ENCODE peak calls at places on chromosomes 3 and 15, in four cellular contexts. One of them, this sample, is unnamed.

GRCh38 chr3:150402217-150402616 is 5.9 kb upstream of the TSC22D2 start:
- DNase-seq in body of pancreas: no peak
- DNase-seq in vagina: no peak
- DNase-seq in thyroid gland: no peak
- DNase-seq in this sample: no peak

GRCh38 chr3:23810342-23811116 is 4.8 kb downstream of the UBE2E1 start:
- DNase-seq in thyroid gland: peak
- DNase-seq in body of pancreas: peak
- DNase-seq in vagina: no peak
- DNase-seq in this sample: peak

GRCh38 chr3:128502-128901 is 68.1 kb upstream of the CHL1 start:
- DNase-seq in body of pancreas: no peak
- DNase-seq in thyroid gland: no peak
- DNase-seq in vagina: no peak
- DNase-seq in this sample: no peak

GRCh38 chr3:141414800-141415462 is 46.6 kb downstream of the ZBTB38 start:
- DNase-seq in body of pancreas: no peak
- DNase-seq in vagina: no peak
- DNase-seq in thyroid gland: no peak
- DNase-seq in this sample: no peak

GRCh38 chr3:71958533-71958932 is 173.6 kb upstream of the PROK2 start:
- DNase-seq in body of pancreas: no peak
- DNase-seq in vagina: no peak
- DNase-seq in thyroid gland: no peak
- DNase-seq in this sample: no peak

GRCh38 chr3:127478922-127479321 is 111.6 kb downstream of the TPRA1 start:
- DNase-seq in body of pancreas: no peak
- DNase-seq in thyroid gland: no peak
- DNase-seq in vagina: no peak
- DNase-seq in this sample: no peak

GRCh38 chr3:150300847-150301517 is 107.1 kb upstream of the TSC22D2 start:
- DNase-seq in thyroid gland: no peak
- DNase-seq in body of pancreas: no peak
- DNase-seq in vagina: no peak
- DNase-seq in this sample: no peak

GRCh38 chr3:170840291-170840859 is 29.6 kb downstream of the RPL22L1 start:
- DNase-seq in body of pancreas: no peak
- DNase-seq in thyroid gland: no peak
- DNase-seq in vagina: no peak
- DNase-seq in this sample: no peak

GRCh38 chr3:169772530-169772950 is 656 bp upstream of the MYNN start:
- DNase-seq in body of pancreas: peak
- DNase-seq in vagina: no peak
- DNase-seq in thyroid gland: peak
- DNase-seq in this sample: no peak

GRCh38 chr3:66463734-66464511 is 36.9 kb downstream of the LRIG1 start:
- DNase-seq in body of pancreas: no peak
- DNase-seq in thyroid gland: no peak
- DNase-seq in vagina: no peak
- DNase-seq in this sample: no peak

GRCh38 chr15:87420017-87420416 is 836.5 kb downstream of the NTRK3 start:
- DNase-seq in body of pancreas: no peak
- DNase-seq in vagina: no peak
- DNase-seq in thyroid gland: no peak
- DNase-seq in this sample: no peak

GRCh38 chr3:112739252-112739945 is 98.5 kb upstream of the CCDC80 start:
- DNase-seq in vagina: no peak
- DNase-seq in body of pancreas: no peak
- DNase-seq in thyroid gland: no peak
- DNase-seq in this sample: no peak

GRCh38 chr3:8369638-8370037 is 132.0 kb upstream of the LMCD1 start:
- DNase-seq in vagina: no peak
- DNase-seq in body of pancreas: no peak
- DNase-seq in thyroid gland: no peak
- DNase-seq in this sample: no peak

GRCh38 chr3:117016359-117016758 is 306.8 kb downstream of the TUSC7 start:
- DNase-seq in thyroid gland: no peak
- DNase-seq in body of pancreas: no peak
- DNase-seq in vagina: no peak
- DNase-seq in this sample: no peak

GRCh38 chr3:148970311-148970710 is 21.0 kb upstream of the GYG1 start:
- DNase-seq in body of pancreas: no peak
- DNase-seq in vagina: no peak
- DNase-seq in thyroid gland: no peak
- DNase-seq in this sample: no peak

GRCh38 chr3:195450731-195451229 is 8.0 kb upstream of the ACAP2 start:
- DNase-seq in vagina: no peak
- DNase-seq in body of pancreas: no peak
- DNase-seq in thyroid gland: peak
- DNase-seq in this sample: peak

GRCh38 chr3:115040673-115041286 is 106.3 kb downstream of the ZBTB20 start:
- DNase-seq in body of pancreas: peak
- DNase-seq in vagina: no peak
- DNase-seq in thyroid gland: peak
- DNase-seq in this sample: no peak

GRCh38 chr3:112966633-112967032 is 8.3 kb downstream of the CD200R1 start:
- DNase-seq in thyroid gland: no peak
- DNase-seq in vagina: no peak
- DNase-seq in body of pancreas: no peak
- DNase-seq in this sample: no peak

GRCh38 chr3:173733029-173733652 is 335.6 kb downstream of the NLGN1 start:
- DNase-seq in body of pancreas: no peak
- DNase-seq in thyroid gland: no peak
- DNase-seq in vagina: no peak
- DNase-seq in this sample: no peak

GRCh38 chr3:126858887-126859286 is 124.0 kb upstream of the PLXNA1 start:
- DNase-seq in vagina: peak
- DNase-seq in thyroid gland: no peak
- DNase-seq in body of pancreas: no peak
- DNase-seq in this sample: no peak

GRCh38 chr15:35282965-35283496 is 197.9 kb upstream of the NANOGP8 start:
- DNase-seq in body of pancreas: no peak
- DNase-seq in vagina: no peak
- DNase-seq in thyroid gland: no peak
- DNase-seq in this sample: no peak

GRCh38 chr3:168714609-168715240 is 619.0 kb upstream of the GOLIM4 start:
- DNase-seq in body of pancreas: no peak
- DNase-seq in vagina: no peak
- DNase-seq in thyroid gland: no peak
- DNase-seq in this sample: no peak

GRCh38 chr3:48664313-48664644 is 1.6 kb upstream of the CELSR3 start:
- DNase-seq in vagina: no peak
- DNase-seq in body of pancreas: no peak
- DNase-seq in thyroid gland: no peak
- DNase-seq in this sample: no peak

GRCh38 chr3:48663489-48664312 is 1.0 kb upstream of the CELSR3 start:
- DNase-seq in body of pancreas: peak
- DNase-seq in vagina: peak
- DNase-seq in thyroid gland: peak
- DNase-seq in this sample: peak

GRCh38 chr3:48662140-48662752 is 440 bp downstream of the CELSR3 start:
- DNase-seq in thyroid gland: no peak
- DNase-seq in vagina: no peak
- DNase-seq in body of pancreas: no peak
- DNase-seq in this sample: no peak

GRCh38 chr3:48661501-48662139 is 1.1 kb downstream of the CELSR3 start:
- DNase-seq in thyroid gland: peak
- DNase-seq in vagina: no peak
- DNase-seq in body of pancreas: peak
- DNase-seq in this sample: no peak

GRCh38 chr3:48662753-48663488 is at the start of gene CELSR3:
- DNase-seq in thyroid gland: peak
- DNase-seq in body of pancreas: peak
- DNase-seq in vagina: no peak
- DNase-seq in this sample: peak
- TF ChIP-seq POLR2A in thyroid gland: no peak
- TF ChIP-seq POLR2A in body of pancreas: peak
- TF ChIP-seq POLR2A in vagina: no peak
- TF ChIP-seq POLR2A in this sample: no peak

GRCh38 chr15:100671858-100672543 is 69.6 kb downstream of the ASB7 start:
- DNase-seq in body of pancreas: no peak
- DNase-seq in thyroid gland: no peak
- DNase-seq in vagina: no peak
- DNase-seq in this sample: peak
- TF ChIP-seq CTCF in body of pancreas: peak
- TF ChIP-seq CTCF in thyroid gland: peak
- TF ChIP-seq CTCF in vagina: peak
- TF ChIP-seq CTCF in this sample: no peak

DNA sequence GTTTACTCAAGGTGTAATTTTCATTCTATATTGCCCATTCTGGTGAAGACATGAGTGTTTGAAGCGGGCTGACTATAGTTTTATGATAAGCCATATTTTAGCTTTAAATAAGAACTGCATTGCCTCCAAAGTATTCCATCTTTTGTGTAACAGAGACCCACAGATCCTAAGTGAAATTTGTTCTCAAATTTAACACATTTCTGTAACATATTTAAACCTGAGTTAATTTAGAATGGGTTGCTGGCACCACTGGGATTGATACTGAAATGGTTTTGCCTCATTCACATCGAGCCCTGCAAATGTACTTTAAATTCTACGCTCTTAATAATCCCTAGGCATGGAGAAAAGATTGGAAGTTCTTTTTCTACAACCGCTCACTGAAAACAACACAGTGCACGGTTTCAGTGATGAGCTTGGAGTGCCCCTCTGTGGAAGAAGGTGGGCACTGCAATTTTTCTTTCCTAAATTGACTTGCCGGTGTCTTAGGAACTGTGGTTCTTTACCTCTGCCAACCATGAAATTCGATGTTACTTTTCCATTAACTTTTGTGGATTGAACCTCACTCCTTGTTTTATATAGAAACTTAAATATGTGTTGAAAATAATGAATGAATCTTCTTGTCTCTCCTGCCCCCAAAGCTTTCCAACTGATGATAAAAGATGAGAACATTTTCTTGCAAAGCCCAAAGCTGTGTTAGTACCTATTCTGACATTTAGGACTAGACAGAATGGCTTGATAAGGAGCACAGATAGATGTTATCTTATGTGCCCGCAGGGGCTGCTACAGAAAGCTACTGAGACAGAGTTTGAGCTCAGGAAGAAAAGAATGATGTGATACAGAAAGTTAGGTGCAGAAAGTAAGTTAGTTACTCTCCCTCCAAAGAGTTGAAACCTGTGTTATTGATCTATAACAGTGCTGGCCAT is 109.7 kb upstream of the ATP11B start:
- DNase-seq in thyroid gland: peak
- DNase-seq in vagina: no peak
- DNase-seq in body of pancreas: peak
- DNase-seq in this sample: no peak
- H3K4me3 ChIP-seq in thyroid gland: no peak
- H3K4me3 ChIP-seq in vagina: peak
- H3K4me3 ChIP-seq in body of pancreas: no peak
- H3K4me3 ChIP-seq in this sample: no peak

DNA sequence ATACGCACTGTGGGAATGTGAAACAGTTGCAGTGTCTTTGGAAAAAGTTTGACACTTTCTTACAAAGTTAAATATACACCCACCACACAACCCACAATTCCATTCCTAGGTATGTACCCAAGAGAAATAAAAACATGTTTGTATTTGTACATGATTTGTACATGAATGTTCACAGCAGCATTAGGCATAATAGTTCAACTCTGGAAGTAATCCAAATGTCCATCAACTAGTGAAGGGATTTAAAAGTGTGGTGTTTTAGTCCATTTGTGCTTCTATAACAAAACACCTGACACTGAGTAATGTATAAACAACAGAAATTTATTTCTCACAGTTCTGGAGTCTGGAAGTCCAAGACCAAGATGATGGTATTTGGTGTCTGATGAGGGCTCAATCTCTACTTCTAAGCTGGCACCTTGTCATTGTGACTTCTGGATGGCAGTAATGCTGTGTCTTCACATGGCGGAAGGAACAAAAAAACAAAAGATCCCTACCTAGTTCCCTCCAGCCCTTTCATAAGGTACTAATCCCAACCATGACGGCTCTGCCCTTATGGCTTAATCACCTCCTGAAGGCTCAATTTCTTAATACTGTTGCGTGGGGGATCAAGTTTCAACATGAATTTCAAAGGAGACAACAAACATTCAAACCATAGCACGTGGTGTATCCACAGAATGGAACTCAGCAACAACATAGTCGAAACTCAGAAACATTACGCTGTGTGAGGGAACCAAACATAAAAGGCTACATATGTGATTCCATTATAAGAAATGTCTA is 120.5 kb downstream of the AQP9 start:
- DNase-seq in body of pancreas: no peak
- DNase-seq in vagina: no peak
- DNase-seq in thyroid gland: no peak
- DNase-seq in this sample: no peak
- TF ChIP-seq POLR2A in body of pancreas: no peak
- TF ChIP-seq POLR2A in vagina: no peak
- TF ChIP-seq POLR2A in thyroid gland: no peak
- TF ChIP-seq POLR2A in this sample: no peak

GRCh38 chr3:53318522-53318921 is 28.8 kb downstream of the DCP1A start:
- DNase-seq in thyroid gland: no peak
- DNase-seq in body of pancreas: no peak
- DNase-seq in vagina: no peak
- DNase-seq in this sample: no peak

GRCh38 chr3:53324011-53324544 is 23.3 kb downstream of the DCP1A start:
- DNase-seq in body of pancreas: no peak
- DNase-seq in thyroid gland: no peak
- DNase-seq in vagina: no peak
- DNase-seq in this sample: no peak

DNA sequence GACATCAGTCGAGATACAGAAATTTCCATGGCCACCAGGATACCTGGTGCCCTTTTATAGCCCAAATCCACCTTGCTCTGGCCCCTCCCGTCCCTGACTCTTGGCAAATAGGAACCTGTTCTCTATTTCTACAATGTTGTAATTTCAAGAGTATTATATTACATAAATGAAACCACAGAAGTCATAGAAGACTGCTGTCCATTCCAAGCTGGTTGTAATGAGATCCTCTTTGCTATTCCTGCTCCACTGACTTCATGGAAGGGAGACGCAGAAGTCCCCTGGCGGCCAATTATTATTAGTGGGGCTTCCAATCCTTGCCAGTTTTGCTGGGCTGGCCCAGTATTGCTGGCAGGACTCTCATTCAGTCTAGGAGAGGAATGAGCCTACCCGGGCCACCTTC is 26.6 kb downstream of the DCP1A start:
- DNase-seq in vagina: no peak
- DNase-seq in body of pancreas: no peak
- DNase-seq in thyroid gland: no peak
- DNase-seq in this sample: no peak
- TF ChIP-seq CTCF in vagina: no peak
- TF ChIP-seq CTCF in body of pancreas: no peak
- TF ChIP-seq CTCF in thyroid gland: no peak
- TF ChIP-seq CTCF in this sample: no peak